ENCODE peak calls at places on chromosomes 16 and 17, in five cellular contexts. One of them, this sample, is unnamed.

GRCh38 chr16:85157813-85158701 is 45.8 kb upstream of the CIBAR2 start:
- DNase-seq in posterior vena cava: no peak
- DNase-seq in activated T-cell treated with anti-CD3 and anti-CD28 coated beads for 24 hours: no peak
- DNase-seq in HT1080: peak
- DNase-seq in RCC 7860: no peak
- DNase-seq in this sample: peak

GRCh38 chr16:66603537-66604375 is 748 bp upstream of the CMTM3 start:
- DNase-seq in HT1080: peak
- DNase-seq in posterior vena cava: peak
- DNase-seq in activated T-cell treated with anti-CD3 and anti-CD28 coated beads for 24 hours: peak
- DNase-seq in RCC 7860: no peak
- DNase-seq in this sample: peak

GRCh38 chr17:3788200-3788599 is 12.8 kb downstream of the ITGAE start:
- DNase-seq in HT1080: peak
- DNase-seq in posterior vena cava: no peak
- DNase-seq in activated T-cell treated with anti-CD3 and anti-CD28 coated beads for 24 hours: no peak
- DNase-seq in RCC 7860: peak
- DNase-seq in this sample: peak

GRCh38 chr16:71645450-71645849 is 19.5 kb downstream of the MARVELD3 start:
- DNase-seq in posterior vena cava: no peak
- DNase-seq in activated T-cell treated with anti-CD3 and anti-CD28 coated beads for 24 hours: no peak
- DNase-seq in HT1080: peak
- DNase-seq in RCC 7860: no peak
- DNase-seq in this sample: peak

GRCh38 chr17:28384281-28385036 is 13.0 kb downstream of the SARM1 start:
- DNase-seq in HT1080: no peak
- DNase-seq in posterior vena cava: peak
- DNase-seq in activated T-cell treated with anti-CD3 and anti-CD28 coated beads for 24 hours: peak
- DNase-seq in RCC 7860: no peak
- DNase-seq in this sample: no peak

GRCh38 chr17:1557355-1558095 is 5.1 kb downstream of the PITPNA start:
- DNase-seq in activated T-cell treated with anti-CD3 and anti-CD28 coated beads for 24 hours: no peak
- DNase-seq in posterior vena cava: peak
- DNase-seq in RCC 7860: no peak
- DNase-seq in HT1080: no peak
- DNase-seq in this sample: no peak

GRCh38 chr16:74607967-74608356 is 1.0 kb upstream of the GLG1 start:
- DNase-seq in activated T-cell treated with anti-CD3 and anti-CD28 coated beads for 24 hours: no peak
- DNase-seq in posterior vena cava: no peak
- DNase-seq in RCC 7860: no peak
- DNase-seq in HT1080: peak
- DNase-seq in this sample: peak

GRCh38 chr17:37483311-37484039 is 6.2 kb upstream of the DUSP14 start:
- DNase-seq in activated T-cell treated with anti-CD3 and anti-CD28 coated beads for 24 hours: no peak
- DNase-seq in RCC 7860: no peak
- DNase-seq in HT1080: peak
- DNase-seq in posterior vena cava: no peak
- DNase-seq in this sample: peak

GRCh38 chr16:27286446-27286845 is 17.9 kb upstream of the NSMCE1 start:
- DNase-seq in activated T-cell treated with anti-CD3 and anti-CD28 coated beads for 24 hours: no peak
- DNase-seq in posterior vena cava: no peak
- DNase-seq in RCC 7860: peak
- DNase-seq in HT1080: peak
- DNase-seq in this sample: no peak

GRCh38 chr17:75514299-75515228 is 773 bp downstream of the CASKIN2 start:
- DNase-seq in RCC 7860: peak
- DNase-seq in activated T-cell treated with anti-CD3 and anti-CD28 coated beads for 24 hours: no peak
- DNase-seq in HT1080: no peak
- DNase-seq in posterior vena cava: no peak
- DNase-seq in this sample: peak

GRCh38 chr17:37752482-37752881 is 7.6 kb upstream of the HNF1B start:
- DNase-seq in RCC 7860: peak
- DNase-seq in activated T-cell treated with anti-CD3 and anti-CD28 coated beads for 24 hours: no peak
- DNase-seq in HT1080: peak
- DNase-seq in posterior vena cava: no peak
- DNase-seq in this sample: no peak

GRCh38 chr16:72066747-72067146 is 3.7 kb downstream of the HPR start:
- DNase-seq in RCC 7860: peak
- DNase-seq in activated T-cell treated with anti-CD3 and anti-CD28 coated beads for 24 hours: no peak
- DNase-seq in HT1080: no peak
- DNase-seq in posterior vena cava: no peak
- DNase-seq in this sample: peak

GRCh38 chr17:6570731-6571465 is 14.5 kb upstream of the PITPNM3 start:
- DNase-seq in activated T-cell treated with anti-CD3 and anti-CD28 coated beads for 24 hours: no peak
- DNase-seq in RCC 7860: no peak
- DNase-seq in HT1080: no peak
- DNase-seq in posterior vena cava: no peak
- DNase-seq in this sample: peak

GRCh38 chr17:30368896-30369720 is 9.6 kb upstream of the CPD start:
- DNase-seq in posterior vena cava: no peak
- DNase-seq in HT1080: no peak
- DNase-seq in activated T-cell treated with anti-CD3 and anti-CD28 coated beads for 24 hours: no peak
- DNase-seq in RCC 7860: no peak
- DNase-seq in this sample: no peak

GRCh38 chr17:11701906-11702305 is 103.6 kb downstream of the DNAH9 start:
- DNase-seq in activated T-cell treated with anti-CD3 and anti-CD28 coated beads for 24 hours: no peak
- DNase-seq in posterior vena cava: no peak
- DNase-seq in RCC 7860: no peak
- DNase-seq in HT1080: no peak
- DNase-seq in this sample: no peak

GRCh38 chr16:51637744-51638100 is 486.7 kb upstream of the SALL1 start:
- DNase-seq in RCC 7860: peak
- DNase-seq in activated T-cell treated with anti-CD3 and anti-CD28 coated beads for 24 hours: no peak
- DNase-seq in posterior vena cava: no peak
- DNase-seq in HT1080: peak
- DNase-seq in this sample: peak

GRCh38 chr16:87033541-87034300 is 283.5 kb downstream of the C16orf95 start:
- DNase-seq in posterior vena cava: peak
- DNase-seq in activated T-cell treated with anti-CD3 and anti-CD28 coated beads for 24 hours: no peak
- DNase-seq in HT1080: no peak
- DNase-seq in RCC 7860: no peak
- DNase-seq in this sample: peak

GRCh38 chr16:74817851-74818250 is 43.2 kb upstream of the FA2H start:
- DNase-seq in RCC 7860: no peak
- DNase-seq in HT1080: no peak
- DNase-seq in posterior vena cava: no peak
- DNase-seq in activated T-cell treated with anti-CD3 and anti-CD28 coated beads for 24 hours: no peak
- DNase-seq in this sample: no peak

This sample was measured in NCI-H82.